ENCODE peak calls at places on chromosomes 13 and 19, in four cellular contexts. T is activated naive CD4-positive, alpha-beta T cell; B is HS-27A; F is glutamatergic neuron. I is an unnamed sample.

GRCh38 chr13:106276876-106277275 is 258.6 kb downstream of the EFNB2 start:
- DNase-seq in T (no peak), B (no peak), F (no peak), I (no peak)

GRCh38 chr19:43731854-43732253 is 16.0 kb downstream of the IRGC start:
- DNase-seq in T (no peak), B (no peak), F (no peak), I (no peak)

GRCh38 chr13:91167706-91168459 is 179.6 kb upstream of the MIR17HG start:
- DNase-seq in T (no peak), B (no peak), F (no peak), I (no peak)

GRCh38 chr13:111213964-111214726 is 99.0 kb downstream of the ARHGEF7 start:
- DNase-seq in T (no peak), B (no peak), F (no peak), I (no peak)

GRCh38 chr13:26968431-26969335 is 202.9 kb downstream of the USP12 start:
- DNase-seq in T (no peak), B (peak; percentile 19), F (peak; percentile 46), I (peak; percentile 95)

GRCh38 chr19:30848626-30849322 is 476.6 kb downstream of the ZNF536 start:
- DNase-seq in T (no peak), B (no peak), F (no peak), I (no peak)

GRCh38 chr13:26721251-26721939 is 39.2 kb downstream of the GPR12 start:
- DNase-seq in T (no peak), B (no peak), F (peak; percentile 68), I (no peak)

GRCh38 chr13:43061496-43062280 is 38.3 kb downstream of the DNAJC15 start:
- DNase-seq in T (no peak), B (no peak), F (no peak), I (no peak)

GRCh38 chr19:3163230-3163886 is 15.2 kb upstream of the S1PR4 start:
- DNase-seq in T (peak; percentile 44), B (no peak), F (peak; percentile 77), I (peak; percentile 68)

GRCh38 chr13:114026128-114026880 is 52.4 kb upstream of the C13orf46 start:
- DNase-seq in T (no peak), B (no peak), F (peak; percentile 19), I (no peak)

GRCh38 chr13:25699056-25699455 is 327.3 kb downstream of the ATP8A2 start:
- DNase-seq in T (no peak), B (no peak), F (no peak), I (no peak)

GRCh38 chr13:21944610-21945009 is 273.7 kb downstream of the FGF9 start:
- DNase-seq in T (no peak), B (no peak), F (no peak), I (no peak)

GRCh38 chr13:51681037-51681678 is 96.9 kb downstream of the WDFY2 start:
- DNase-seq in T (no peak), B (peak; percentile 19), F (no peak), I (no peak)

GRCh38 chr19:29525901-29526729 is at the start of gene VSTM2B:
- DNase-seq in T (no peak), B (no peak), F (peak; percentile 66), I (no peak)

GRCh38 chr13:41603917-41604316 is 146.6 kb downstream of the RGCC start:
- DNase-seq in T (no peak), B (no peak), F (no peak), I (no peak)

GRCh38 chr13:50229935-50230334 is 214.7 kb downstream of the KCNRG start:
- DNase-seq in T (no peak), B (no peak), F (no peak), I (no peak)

GRCh38 chr13:100789968-100790367 is 115.4 kb upstream of the TMTC4 start:
- DNase-seq in T (no peak), B (no peak), F (no peak), I (no peak)

GRCh38 chr13:75787249-75787940 is 151.3 kb downstream of the LMO7 start:
- DNase-seq in T (no peak), B (no peak), F (no peak), I (no peak)

GRCh38 chr19:12985049-12985776 is 10.1 kb upstream of the NFIX start:
- DNase-seq in T (no peak), B (no peak), F (peak; percentile 68), I (peak; percentile 87)

GRCh38 chr19:43476606-43477005 is 11.2 kb upstream of the LYPD3 start:
- DNase-seq in T (no peak), B (peak; percentile 40), F (no peak), I (no peak)

GRCh38 chr19:5995606-5996005 is 17.7 kb upstream of the RANBP3 start:
- DNase-seq in T (no peak), B (no peak), F (no peak), I (no peak)

GRCh38 chr13:76852991-76853390 is 33.2 kb downstream of the KCTD12 start:
- DNase-seq in T (no peak), B (no peak), F (no peak), I (no peak)

GRCh38 chr13:62137629-62138405 is 722.2 kb upstream of the PCDH20 start:
- DNase-seq in T (no peak), B (no peak), F (peak; percentile 45), I (no peak)

GRCh38 chr13:113968463-113969310 is 5.2 kb downstream of the C13orf46 start:
- DNase-seq in T (no peak), B (no peak), F (no peak), I (no peak)